ENCODE peak calls at places on chromosomes 6 and 20, in four cellular contexts. W, M, G and O are unnamed samples.

GRCh38 chr6:168865-169455 is 123.3 kb upstream of the DUSP22 start:
- DNase-seq in G (no peak), W (no peak), M (no peak), O (no peak)

GRCh38 chr6:25619222-25619621 is 32.8 kb upstream of the SCGN start:
- DNase-seq in M (no peak), W (no peak), G (no peak), O (no peak)

GRCh38 chr6:135054238-135054574 is 416 bp downstream of the HBS1L start:
- DNase-seq in W (no peak), G (no peak), M (no peak), O (no peak)

GRCh38 chr6:154653853-154654252 is 79.4 kb upstream of the SCAF8 start:
- DNase-seq in W (no peak), G (no peak), M (no peak), O (no peak)

GRCh38 chr6:165686966-165687365 is 23.9 kb upstream of the PDE10A start:
- DNase-seq in G (peak; percentile 62), W (no peak), M (no peak), O (no peak)

GRCh38 chr6:135743476-135743875 is 108.0 kb upstream of the PDE7B start:
- DNase-seq in W (no peak), G (no peak), M (no peak), O (no peak)

GRCh38 chr20:58498445-58499068 is 16.6 kb downstream of the APCDD1L start:
- DNase-seq in W (no peak), M (no peak), G (no peak), O (peak; percentile 56)

GRCh38 chr6:129849456-129849855 is 11.7 kb downstream of the TMEM244 start:
- DNase-seq in G (no peak), W (no peak), M (no peak), O (no peak)

GRCh38 chr6:68094070-68094469 is 541.0 kb upstream of the ADGRB3 start:
- DNase-seq in W (no peak), G (no peak), M (no peak), O (no peak)

GRCh38 chr6:109979033-109979921 is 1.2 kb downstream of the GPR6 start:
- DNase-seq in W (peak; percentile 29), G (peak; percentile 36), M (no peak), O (no peak)

GRCh38 chr20:23566199-23566932 is 1.9 kb downstream of the CST9L start:
- DNase-seq in M (no peak), W (no peak), G (no peak), O (no peak)

GRCh38 chr6:149093643-149094042 is 223.9 kb upstream of the TAB2 start:
- DNase-seq in W (no peak), G (no peak), M (no peak), O (no peak)

GRCh38 chr6:52574709-52575489 is 2.0 kb downstream of the TRAM2 start:
- DNase-seq in M (no peak), W (no peak), G (no peak), O (peak; percentile 77)

GRCh38 chr20:38534756-38535155 is 46.2 kb upstream of the ADIG start:
- DNase-seq in W (no peak), G (no peak), M (no peak), O (no peak)

GRCh38 chr6:135353113-135353512 is 144.4 kb downstream of the AHI1 start:
- DNase-seq in M (no peak), W (no peak), G (no peak), O (no peak)

GRCh38 chr6:7392402-7392801 is 2.8 kb downstream of the RIOK1 start:
- DNase-seq in G (no peak), M (no peak), W (no peak), O (no peak)

GRCh38 chr6:87151471-87151785 is 3.9 kb upstream of the ZNF292 start:
- DNase-seq in W (no peak), G (no peak), M (no peak), O (no peak)

GRCh38 chr6:81366970-81367369 is 385.5 kb downstream of the TENT5A start:
- DNase-seq in G (no peak), W (no peak), M (no peak), O (no peak)

GRCh38 chr20:62603021-62603906 is 39.0 kb upstream of the SLCO4A1 start:
- DNase-seq in M (no peak), W (no peak), G (peak; percentile 49), O (no peak)

GRCh38 chr6:149289192-149289741 is 28.2 kb upstream of the TAB2 start:
- DNase-seq in G (no peak), M (no peak), W (no peak), O (no peak)

GRCh38 chr6:142635130-142635529 is 309.8 kb downstream of the HIVEP2 start:
- DNase-seq in G (no peak), M (no peak), W (no peak), O (no peak)

GRCh38 chr6:52499681-52500239 is 77.1 kb downstream of the TRAM2 start:
- DNase-seq in W (no peak), M (no peak), G (no peak), O (no peak)

GRCh38 chr6:104630955-104631354 is 228.8 kb downstream of the HACE1 start:
- DNase-seq in G (no peak), W (no peak), M (no peak), O (no peak)

GRCh38 chr20:55166063-55166462 is 690.7 kb downstream of the DOK5 start:
- DNase-seq in M (no peak), G (no peak), W (no peak), O (no peak)